ENCODE peak calls at places on chromosomes 4 and X, in seven cellular contexts. X is amniotic stem cell, K is cardiac muscle cell, Y is iPS-NIHi11, V is uterus, U is HFF-Myc, Z is Caki2. B is an unnamed sample.

GRCh38 chr4:77148081-77148480 is 8.9 kb upstream of the CCNG2 start:
- DNase-seq in U (no peak), V (no peak), Z (no peak), Y (no peak), X (no peak), K (peak; percentile 40), B (no peak)

GRCh38 chr4:223913-224497 is 81.3 kb downstream of the ZNF732 start:
- DNase-seq in Z (no peak), U (no peak), K (no peak), X (no peak), V (no peak), Y (no peak), B (no peak)

GRCh38 chrX:103919336-103919682 is 43.1 kb upstream of the TMSB15B start:
- DNase-seq in Y (peak; percentile 22), U (no peak), V (no peak), X (no peak), Z (no peak), K (peak; percentile 51), B (peak; percentile 27)

GRCh38 chr4:77636902-77637301 is 31.3 kb downstream of the CXCL13 start:
- DNase-seq in K (peak; percentile 79), Z (peak; percentile 33), Y (no peak), U (peak; percentile 50), X (no peak), V (no peak), B (no peak)

GRCh38 chr4:160175064-160175643 is 1072.3 kb downstream of the RAPGEF2 start:
- DNase-seq in K (no peak), X (no peak), U (no peak), V (no peak), Z (no peak), Y (no peak), B (no peak)

GRCh38 chr4:40246547-40246900 is 49.7 kb downstream of the RHOH start:
- DNase-seq in X (no peak), K (no peak), U (no peak), Z (no peak), Y (no peak), V (no peak), B (no peak)

GRCh38 chr4:136650541-136651277 is 881.6 kb downstream of the PCDH18 start:
- DNase-seq in Z (peak; percentile 84), K (peak; percentile 16), Y (no peak), U (no peak), V (no peak), X (no peak), B (no peak)

GRCh38 chrX:40127052-40127451 is 29.3 kb upstream of the BCOR start:
- DNase-seq in Y (no peak), U (no peak), K (no peak), Z (no peak), V (no peak), X (no peak), B (no peak)

GRCh38 chr4:3040447-3041191 is 33.7 kb downstream of the HTT-AS start:
- DNase-seq in V (no peak), Y (no peak), U (no peak), X (no peak), K (no peak), Z (no peak), B (no peak)

GRCh38 chr4:97984545-97985131 is 158.6 kb downstream of the STPG2 start:
- DNase-seq in U (no peak), V (no peak), Y (peak; percentile 31), K (no peak), X (no peak), Z (no peak), B (no peak)

B was measured in activated naive CD4-positive, alpha-beta T cell treated with Interleukin-2 at 50 U/mL for 16 hours.